ENCODE peak calls at places on chromosomes 6 and 20, in five cellular contexts. Y, U, S, V and O are unnamed samples.

GRCh38 chr6:35596448-35597442 is 84.0 kb upstream of the TULP1 start:
- DNase-seq in Y (no peak), U (no peak), S (no peak), V (no peak), O (no peak)

GRCh38 chr20:3563548-3564177 is 92.8 kb downstream of the ATRN start:
- DNase-seq in Y (peak), U (no peak), S (peak), V (no peak), O (no peak)

GRCh38 chr6:7727150-7727950 is 1.5 kb downstream of the BMP6 start:
- DNase-seq in Y (peak), U (no peak), S (no peak), V (no peak), O (peak)

GRCh38 chr20:63635431-63636141 is 8.7 kb upstream of the GMEB2 start:
- DNase-seq in Y (no peak), U (peak), S (peak), V (no peak), O (no peak)

GRCh38 chr6:149003560-149003959 is 256.7 kb downstream of the UST start:
- DNase-seq in Y (no peak), U (no peak), S (no peak), V (no peak), O (peak)

GRCh38 chr20:24960302-24960801 is 11.3 kb downstream of the CST7 start:
- DNase-seq in Y (no peak), U (no peak), S (peak), V (peak), O (no peak)

GRCh38 chr20:31967830-31968249 is at the start of gene XKR7:
- DNase-seq in Y (no peak), U (no peak), S (no peak), V (no peak), O (no peak)

GRCh38 chr6:141488466-141488865 is 644.3 kb upstream of the GJE1 start:
- DNase-seq in Y (no peak), U (no peak), S (no peak), V (no peak), O (no peak)

GRCh38 chr6:24330137-24330732 is 27.6 kb downstream of the DCDC2 start:
- DNase-seq in Y (no peak), U (no peak), S (no peak), V (no peak), O (no peak)

GRCh38 chr6:138800377-138801150 is 4.7 kb downstream of the ECT2L start:
- DNase-seq in Y (no peak), U (no peak), S (no peak), V (no peak), O (no peak)

GRCh38 chr6:117050301-117050700 is 173.3 kb downstream of the RFX6 start:
- DNase-seq in Y (no peak), U (no peak), S (no peak), V (no peak), O (no peak)

GRCh38 chr6:151807513-151808330 is at the start of gene ESR1:
- DNase-seq in Y (peak), U (peak), S (no peak), V (peak), O (no peak)

GRCh38 chr6:163414367-163415175 is at the start of gene QKI:
- DNase-seq in Y (peak), U (peak), S (peak), V (peak), O (no peak)

GRCh38 chr6:63802606-63803206 is 167.1 kb downstream of the PHF3 start:
- DNase-seq in Y (peak), U (no peak), S (no peak), V (no peak), O (no peak)

GRCh38 chr20:34582911-34583310 is 24.4 kb downstream of the MAP1LC3A start:
- DNase-seq in Y (no peak), U (no peak), S (no peak), V (peak), O (peak)

GRCh38 chr6:106309024-106309423 is 16.5 kb downstream of the ATG5 start:
- DNase-seq in Y (no peak), U (no peak), S (no peak), V (no peak), O (no peak)
- TF ChIP-seq CTCF in Y (no peak), U (no peak), S (no peak), V (no peak), O (no peak)

GRCh38 chr6:45226081-45226480 is 102.0 kb upstream of the RUNX2 start:
- DNase-seq in Y (no peak), U (no peak), S (no peak), V (no peak), O (no peak)
- TF ChIP-seq CTCF in Y (no peak), U (no peak), S (no peak), V (no peak), O (no peak)

DNA sequence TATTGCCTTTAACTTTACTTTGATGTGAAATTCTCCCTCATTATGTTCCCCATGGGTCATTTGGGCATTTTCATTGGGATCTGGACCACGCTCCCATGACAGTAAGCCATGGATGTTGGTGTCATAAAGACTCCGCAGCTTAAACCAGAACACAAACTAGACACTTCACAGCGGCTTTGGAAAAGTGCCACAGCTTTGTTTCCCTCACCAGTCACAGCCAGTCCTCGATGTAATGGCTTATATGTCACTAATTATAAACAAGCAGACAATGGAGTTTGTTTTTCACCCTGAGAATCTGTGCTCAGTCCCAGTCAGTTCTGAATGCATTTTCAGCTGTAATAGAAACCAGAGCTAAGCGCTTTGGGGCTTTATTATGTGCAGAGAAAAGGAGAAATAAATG is 23.2 kb upstream of the DAAM2 start:
- DNase-seq in Y (no peak), U (no peak), S (no peak), V (no peak), O (no peak)
- TF ChIP-seq CTCF in Y (no peak), U (no peak), S (no peak), V (no peak), O (no peak)

GRCh38 chr6:53042112-53042511 is 23.1 kb upstream of the FBXO9 start:
- DNase-seq in Y (no peak), U (no peak), S (no peak), V (no peak), O (no peak)

GRCh38 chr6:53046274-53046673 is 18.9 kb upstream of the FBXO9 start:
- DNase-seq in Y (no peak), U (no peak), S (no peak), V (no peak), O (no peak)

GRCh38 chr6:53043626-53044025 is 21.6 kb upstream of the FBXO9 start:
- DNase-seq in Y (no peak), U (no peak), S (no peak), V (no peak), O (no peak)

GRCh38 chr6:53044572-53044971 is 20.6 kb upstream of the FBXO9 start:
- DNase-seq in Y (no peak), U (no peak), S (no peak), V (no peak), O (no peak)

GRCh38 chr6:53044071-53044470 is 21.1 kb upstream of the FBXO9 start:
- DNase-seq in Y (no peak), U (no peak), S (no peak), V (no peak), O (no peak)
- TF ChIP-seq CTCF in Y (no peak), U (no peak), S (no peak), V (no peak), O (no peak)

DNA sequence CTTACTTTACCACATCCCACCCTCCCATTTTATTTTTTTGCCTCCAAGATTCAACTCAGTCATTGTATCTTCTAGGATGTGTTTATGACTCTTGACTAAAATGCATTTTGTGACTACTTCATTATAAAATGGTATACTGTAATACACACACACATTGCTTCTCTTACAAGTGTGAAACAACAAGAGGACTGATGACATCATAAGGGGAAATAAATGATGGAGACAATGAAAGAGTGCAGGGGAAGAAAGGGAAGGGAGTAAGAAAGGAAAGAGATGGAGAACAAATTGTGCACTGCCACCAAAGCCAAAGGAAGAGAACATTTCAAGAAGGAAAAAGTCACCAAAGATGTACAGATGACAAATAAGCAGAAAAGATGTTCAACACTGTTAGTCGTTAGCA is 102.6 kb downstream of the CD164 start:
- DNase-seq in Y (no peak), U (no peak), S (no peak), V (no peak), O (peak)
- TF ChIP-seq CTCF in Y (no peak), U (no peak), S (no peak), V (no peak), O (no peak)

GRCh38 chr20:51860015-51860882 is 57.9 kb upstream of the SALL4 start:
- DNase-seq in Y (no peak), U (peak), S (peak), V (no peak), O (no peak)
- TF ChIP-seq CTCF in Y (no peak), U (peak), S (no peak), V (no peak), O (no peak)

DNA sequence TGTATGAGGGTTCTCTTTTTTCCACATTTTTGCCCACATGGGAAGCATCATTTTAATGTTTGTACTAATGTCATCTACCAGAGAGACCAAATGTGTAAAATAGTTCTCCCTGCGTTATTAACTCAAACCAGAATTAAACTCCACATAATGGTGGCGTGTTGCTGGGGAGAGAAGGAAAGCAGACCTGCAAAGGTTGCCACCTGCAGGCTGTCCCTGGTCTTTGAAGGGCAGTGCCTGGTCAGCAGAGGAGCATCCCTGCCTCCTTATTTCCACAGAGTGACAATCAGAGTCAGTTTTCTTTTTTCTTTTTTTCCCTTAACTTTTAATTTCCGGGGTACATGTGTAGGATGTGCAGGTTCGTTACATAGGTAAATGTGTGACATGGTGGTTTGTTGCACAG is 214.5 kb downstream of the TBX18 start:
- DNase-seq in Y (no peak), U (no peak), S (no peak), V (no peak), O (no peak)
- TF ChIP-seq CTCF in Y (no peak), U (no peak), S (no peak), V (no peak), O (no peak)

DNA sequence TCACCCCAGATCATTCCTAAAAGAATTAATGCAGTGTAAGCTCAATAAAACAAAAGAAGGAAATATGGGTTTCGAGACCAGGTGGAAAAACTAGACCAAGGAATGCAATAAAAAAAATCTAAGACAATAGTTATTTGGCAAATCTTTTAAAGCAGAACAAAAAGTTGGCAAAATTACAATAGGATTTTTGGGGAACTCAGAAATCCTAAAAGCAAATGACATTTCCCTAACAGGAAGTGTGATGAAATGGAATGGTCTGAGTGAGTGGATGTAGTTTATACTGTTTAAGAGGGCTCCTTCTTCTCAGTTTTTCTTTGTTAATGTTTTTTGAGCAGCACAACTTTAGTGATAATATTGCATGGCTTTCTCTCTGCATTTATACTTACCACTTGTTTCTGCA is 190.0 kb downstream of the PLCB4 start:
- DNase-seq in Y (no peak), U (no peak), S (no peak), V (no peak), O (no peak)
- TF ChIP-seq CTCF in Y (no peak), U (no peak), S (no peak), V (no peak), O (no peak)

DNA sequence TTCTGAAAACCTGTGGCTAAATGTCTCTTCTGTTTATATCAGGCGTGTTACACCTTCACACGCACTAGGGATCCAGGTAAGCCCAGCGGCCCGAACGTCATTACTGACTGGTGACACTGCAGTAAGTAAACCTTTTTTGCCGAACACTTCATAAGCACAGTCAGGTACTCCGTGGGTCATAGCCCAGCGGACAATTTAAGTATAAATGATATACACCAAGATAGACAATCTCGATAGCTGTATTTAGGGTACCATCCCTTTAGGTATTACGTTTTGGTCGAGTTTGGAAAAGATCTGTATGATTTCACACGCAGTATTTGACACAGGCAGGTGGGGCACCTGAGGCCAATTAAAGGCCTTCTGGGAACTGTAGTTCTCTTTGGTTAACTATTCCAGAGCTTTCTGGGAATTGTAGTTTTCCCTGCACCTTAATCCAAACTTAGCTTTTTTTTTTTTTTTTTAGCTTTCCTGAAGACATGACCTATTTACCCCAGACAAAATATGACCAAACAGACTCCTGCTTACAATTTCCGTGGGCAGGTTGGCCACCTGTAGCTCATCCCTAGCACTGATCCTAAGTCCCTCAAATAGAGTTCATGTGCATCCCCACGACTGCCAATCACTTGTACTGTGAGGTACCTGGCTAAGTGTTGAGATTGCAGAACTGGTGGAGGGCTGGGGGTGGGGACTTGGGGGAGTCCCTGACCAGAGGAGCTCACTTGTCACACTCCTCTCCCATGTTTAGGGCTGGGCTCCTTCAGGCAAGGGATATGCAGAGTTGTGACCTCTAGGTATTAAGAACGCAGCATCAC is 908 bp upstream of the EHMT2 start:
- DNase-seq in Y (peak), U (peak), S (peak), V (no peak), O (no peak)
- TF ChIP-seq CTCF in Y (no peak), U (no peak), S (no peak), V (no peak), O (no peak)